ENCODE peak calls at places on chromosomes 2 and 18, in seven cellular contexts. Z, D, A, Y, O, M and B are unnamed samples.

GRCh38 chr18:5662586-5663090 is 118.8 kb upstream of the EPB41L3 start:
- DNase-seq in Z (no peak), D (no peak), A (no peak), Y (no peak), O (no peak), M (no peak), B (no peak)

GRCh38 chr2:39837856-39838453 is 58.9 kb upstream of the THUMPD2 start:
- DNase-seq in Z (no peak), D (peak; percentile 65), A (peak; percentile 42), Y (peak; percentile 53), O (peak; percentile 72), M (no peak), B (peak; percentile 76)

GRCh38 chr2:207683879-207684627 is 27.4 kb upstream of the CCNYL1 start:
- DNase-seq in Z (no peak), D (no peak), A (peak; percentile 73), Y (peak; percentile 81), O (no peak), M (no peak), B (peak; percentile 71)

GRCh38 chr2:9799729-9800632 is 43.3 kb upstream of the TAF1B start:
- DNase-seq in Z (peak; percentile 80), D (peak; percentile 94), A (peak; percentile 69), Y (peak; percentile 82), O (peak; percentile 93), M (peak; percentile 83), B (peak; percentile 94)

GRCh38 chr2:173226899-173227692 is 127.6 kb upstream of the CDCA7 start:
- DNase-seq in Z (no peak), D (no peak), A (no peak), Y (no peak), O (no peak), M (no peak), B (no peak)

GRCh38 chr2:209600257-209601180 is 171.1 kb upstream of the UNC80 start:
- DNase-seq in Z (no peak), D (no peak), A (no peak), Y (no peak), O (peak; percentile 23), M (no peak), B (no peak)

GRCh38 chr18:69220529-69220928 is 180.2 kb upstream of the DOK6 start:
- DNase-seq in Z (no peak), D (no peak), A (no peak), Y (no peak), O (no peak), M (no peak), B (no peak)

GRCh38 chr2:126658910-126659613 is 3.1 kb downstream of the GYPC start:
- DNase-seq in Z (no peak), D (no peak), A (peak; percentile 73), Y (peak; percentile 85), O (peak; percentile 43), M (no peak), B (no peak)

GRCh38 chr2:11912980-11913379 is 166.5 kb downstream of the LPIN1 start:
- DNase-seq in Z (no peak), D (no peak), A (no peak), Y (no peak), O (no peak), M (no peak), B (no peak)

GRCh38 chr2:202015035-202015345 is 18.7 kb upstream of the FZD7 start:
- DNase-seq in Z (no peak), D (no peak), A (no peak), Y (no peak), O (no peak), M (no peak), B (no peak)

GRCh38 chr18:37611623-37612279 is 46.2 kb upstream of the CELF4 start:
- DNase-seq in Z (no peak), D (no peak), A (no peak), Y (no peak), O (no peak), M (no peak), B (no peak)

GRCh38 chr18:79934311-79935097 is 16.9 kb downstream of the SLC66A2 start:
- DNase-seq in Z (no peak), D (peak; percentile 31), A (no peak), Y (peak; percentile 39), O (peak; percentile 35), M (no peak), B (no peak)

GRCh38 chr18:51621103-51621969 is 423.9 kb upstream of the MEX3C start:
- DNase-seq in Z (peak; percentile 81), D (peak; percentile 58), A (no peak), Y (peak; percentile 18), O (peak; percentile 77), M (peak; percentile 33), B (peak; percentile 66)

GRCh38 chr2:72895759-72896281 is 8.6 kb downstream of the SPR start:
- DNase-seq in Z (no peak), D (no peak), A (peak; percentile 55), Y (peak; percentile 24), O (no peak), M (no peak), B (no peak)

GRCh38 chr2:206993964-206994363 is 54.6 kb downstream of the CPO start:
- DNase-seq in Z (no peak), D (no peak), A (peak; percentile 46), Y (peak; percentile 72), O (no peak), M (no peak), B (peak; percentile 87)

GRCh38 chr2:38634684-38635083 is 31.2 kb upstream of the GALM start:
- DNase-seq in Z (no peak), D (no peak), A (no peak), Y (no peak), O (no peak), M (no peak), B (no peak)

GRCh38 chr2:37357461-37358008 is 13.1 kb downstream of the QPCT start:
- DNase-seq in Z (no peak), D (no peak), A (no peak), Y (no peak), O (no peak), M (no peak), B (no peak)

GRCh38 chr18:22166070-22166972 is 3.1 kb upstream of the GATA6 start:
- DNase-seq in Z (no peak), D (no peak), A (no peak), Y (peak; percentile 36), O (peak; percentile 61), M (no peak), B (peak; percentile 50)

GRCh38 chr2:218063541-218064295 is 5.3 kb upstream of the RUFY4 start:
- DNase-seq in Z (no peak), D (no peak), A (no peak), Y (no peak), O (no peak), M (no peak), B (no peak)

GRCh38 chr2:102698369-102699111 is 63.3 kb upstream of the TMEM182 start:
- DNase-seq in Z (no peak), D (no peak), A (no peak), Y (no peak), O (no peak), M (no peak), B (no peak)

GRCh38 chr2:236503100-236503499 is 66.5 kb upstream of the ACKR3 start:
- DNase-seq in Z (no peak), D (peak; percentile 47), A (no peak), Y (no peak), O (peak; percentile 49), M (no peak), B (no peak)

GRCh38 chr2:105168543-105168942 is 73.0 kb upstream of the GPR45 start:
- DNase-seq in Z (no peak), D (no peak), A (no peak), Y (no peak), O (no peak), M (no peak), B (no peak)

DNA sequence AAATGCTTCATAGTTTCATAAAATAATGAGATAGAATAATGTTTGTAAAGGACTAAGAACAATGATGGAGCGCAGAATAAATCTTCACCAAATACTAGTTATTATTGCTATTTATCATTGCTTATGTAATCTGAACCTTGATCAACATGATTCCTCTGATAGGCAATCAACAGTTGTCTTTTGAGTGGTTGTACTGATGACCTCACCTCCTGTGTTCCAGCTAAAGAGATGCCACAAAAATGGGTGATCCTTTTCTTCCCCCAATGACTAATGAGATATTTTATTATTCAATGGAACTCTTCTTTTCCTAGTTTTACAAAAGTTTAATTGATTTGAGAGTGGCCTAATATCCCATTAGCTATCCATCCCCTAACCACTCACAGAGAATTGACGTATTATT is 784.0 kb upstream of the FSHR start:
- DNase-seq in Z (no peak), D (no peak), A (no peak), Y (no peak), O (no peak), M (no peak), B (no peak)
- H4K8ac ChIP-seq in Z (no peak overlapping the region), D (no peak overlapping the region), A (no peak overlapping the region), Y (no peak overlapping the region), O (no peak overlapping the region), M (no peak overlapping the region), B (no peak overlapping the region)

DNA sequence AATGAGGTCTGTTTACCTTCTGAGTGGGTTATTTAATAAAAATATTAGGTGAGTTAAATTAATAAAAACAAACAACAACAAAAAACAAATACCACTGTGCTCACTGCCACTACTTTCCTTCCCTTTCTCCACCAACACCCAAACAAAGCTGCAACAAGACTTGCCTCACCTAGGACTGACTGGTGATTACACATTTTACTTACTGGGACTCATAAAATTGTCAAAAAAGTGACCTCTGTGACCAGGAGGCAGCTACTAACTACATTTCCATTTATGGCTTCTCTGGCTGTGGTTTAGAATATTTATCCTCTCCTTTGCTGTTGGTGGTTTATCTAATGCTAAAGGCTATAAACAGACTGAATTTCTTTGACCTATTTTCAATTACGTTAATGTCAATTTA is 39.8 kb downstream of the EFEMP1 start:
- DNase-seq in Z (no peak), D (no peak), A (no peak), Y (no peak), O (no peak), M (no peak), B (no peak)
- H3K27ac ChIP-seq in Z (no peak overlapping the region), D (no peak overlapping the region), A (peak overlapping the region; percentile 42), Y (no peak overlapping the region), O (no peak overlapping the region), M (no peak overlapping the region), B (no peak overlapping the region)

DNA sequence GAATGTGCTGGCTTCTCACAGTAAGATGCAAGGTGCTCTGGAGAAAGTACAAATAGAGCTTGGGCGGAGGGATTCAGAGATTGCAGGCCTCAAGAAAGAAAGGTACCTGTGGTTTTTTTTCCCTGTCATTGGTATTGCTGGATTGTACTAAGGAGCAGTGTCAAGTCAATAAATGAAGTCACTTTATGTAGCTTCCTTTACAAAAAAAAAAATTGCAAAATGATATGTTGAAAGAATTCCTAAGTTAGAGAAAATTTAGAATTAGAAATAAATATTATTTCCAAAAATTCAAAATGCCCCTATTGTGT is 80.0 kb downstream of the GTF3C3 start:
- DNase-seq in Z (no peak), D (no peak), A (no peak), Y (no peak), O (no peak), M (no peak), B (no peak)
- H4K8ac ChIP-seq in Z (no peak overlapping the region), D (no peak overlapping the region), A (no peak overlapping the region), Y (no peak overlapping the region), O (no peak overlapping the region), M (no peak overlapping the region), B (no peak overlapping the region)

DNA sequence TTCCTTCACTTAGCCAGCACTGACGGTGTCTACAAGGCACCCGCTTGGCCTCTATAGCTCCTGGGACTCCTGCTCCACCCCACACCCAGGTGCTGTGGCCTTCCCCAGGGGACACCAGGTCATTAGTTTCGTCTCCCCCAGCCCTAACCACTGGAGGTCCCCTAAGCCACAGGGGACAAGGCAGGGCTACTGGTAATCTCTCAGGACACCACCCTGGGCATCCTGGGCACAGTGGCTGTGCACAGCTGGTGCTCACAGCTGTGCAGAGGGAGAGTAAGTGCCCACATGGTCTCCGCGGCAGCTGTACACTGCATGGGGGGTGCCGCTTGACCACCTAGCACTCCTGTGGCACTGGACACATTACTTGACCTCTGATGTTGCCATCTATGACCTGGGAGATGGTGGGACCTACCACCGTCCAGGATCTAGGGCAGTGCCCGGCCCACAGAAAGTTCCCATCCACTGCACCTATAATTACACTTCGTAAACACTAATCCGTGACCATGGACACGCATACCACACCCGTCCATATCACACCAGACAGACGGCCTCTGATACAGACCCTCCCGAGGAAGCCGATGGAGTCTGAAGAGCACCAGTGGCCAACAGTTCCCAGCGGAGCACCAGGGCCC is 133.9 kb downstream of the HDAC4 start:
- DNase-seq in Z (no peak), D (no peak), A (no peak), Y (no peak), O (no peak), M (no peak), B (no peak)
- H3K27ac ChIP-seq in Z (no peak overlapping the region), D (no peak overlapping the region), A (peak overlapping the region; percentile 90), Y (no peak overlapping the region), O (no peak overlapping the region), M (no peak overlapping the region), B (peak overlapping the region; percentile 79)